ENCODE peak calls at places on chromosomes 2 and 18, in seven cellular contexts. E is neuronal stem cell, N is mesenchymal stem cell, S is mesendoderm, W is IMR-90, G is trophoblast cell, I is H1. V is an unnamed sample.

GRCh38 chr2:147860009-147860408 is 15.2 kb downstream of the ACVR2A start:
- DNase-seq in E (no peak), N (no peak), S (peak; percentile 63), W (no peak), G (no peak), I (no peak), V (peak; percentile 32)

GRCh38 chr18:12442946-12443345 is 35.2 kb downstream of the PRELID3A start:
- DNase-seq in E (no peak), N (peak; percentile 23), S (no peak), W (peak; percentile 75), G (no peak), I (no peak), V (no peak)

GRCh38 chr2:239662413-239663120 is 261.7 kb upstream of the HDAC4 start:
- DNase-seq in E (no peak), N (no peak), S (peak; percentile 13), W (no peak), G (no peak), I (no peak), V (no peak)

GRCh38 chr2:109715302-109715937 is 78.7 kb upstream of the RGPD5 start:
- DNase-seq in E (no peak), N (peak; percentile 40), S (peak; percentile 82), W (no peak), G (no peak), I (no peak), V (peak; percentile 65)

GRCh38 chr2:96111823-96112500 is 4.4 kb downstream of the ADRA2B start:
- DNase-seq in E (no peak), N (no peak), S (no peak), W (no peak), G (no peak), I (no peak), V (no peak)

GRCh38 chr2:28648671-28649395 is 102.8 kb upstream of the PPP1CB start:
- DNase-seq in E (no peak), N (no peak), S (no peak), W (no peak), G (no peak), I (no peak), V (no peak)

GRCh38 chr18:13464432-13465125 is 246.0 kb downstream of the LDLRAD4 start:
- DNase-seq in E (no peak), N (no peak), S (no peak), W (no peak), G (no peak), I (no peak), V (no peak)

GRCh38 chr18:80006726-80007125 is 18.4 kb upstream of the TXNL4A start:
- DNase-seq in E (no peak), N (no peak), S (no peak), W (no peak), G (no peak), I (no peak), V (peak; percentile 61)

GRCh38 chr2:124623560-124623959 is 598.5 kb downstream of the CNTNAP5 start:
- DNase-seq in E (no peak), N (no peak), S (peak; percentile 65), W (no peak), G (no peak), I (no peak), V (no peak)

GRCh38 chr2:79910643-79911042 is 393.9 kb downstream of the LRRTM1 start:
- DNase-seq in E (no peak), N (no peak), S (peak; percentile 34), W (no peak), G (no peak), I (no peak), V (no peak)

GRCh38 chr2:61177727-61178549 is 15.9 kb downstream of the C2orf74 start:
- DNase-seq in E (no peak), N (no peak), S (peak; percentile 74), W (peak; percentile 10), G (peak; percentile 32), I (no peak), V (peak; percentile 51)

GRCh38 chr2:196335238-196335637 is 163.9 kb upstream of the STK17B start:
- DNase-seq in E (no peak), N (peak; percentile 73), S (peak; percentile 94), W (peak; percentile 94), G (peak; percentile 85), I (peak; percentile 27), V (peak; percentile 45)

GRCh38 chr2:91477731-91478672 is 2786.5 kb downstream of the RPIA start:
- DNase-seq in E (peak; percentile 57), N (peak; percentile 27), S (peak; percentile 51), W (no peak), G (peak; percentile 46), I (no peak), V (peak; percentile 27)

GRCh38 chr2:201127570-201127969 is 11.6 kb downstream of the CFLAR start:
- DNase-seq in E (no peak), N (no peak), S (no peak), W (peak; percentile 74), G (no peak), I (no peak), V (no peak)

GRCh38 chr2:20563833-20564232 is 87.1 kb downstream of the HS1BP3 start:
- DNase-seq in E (no peak), N (no peak), S (no peak), W (peak; percentile 83), G (no peak), I (no peak), V (no peak)
- H3K23ac ChIP-seq in E (no peak overlapping the region), N (no peak overlapping the region), S (no peak overlapping the region), W (no peak overlapping the region), G (no peak overlapping the region), I (no peak overlapping the region), V (no peak overlapping the region)

DNA sequence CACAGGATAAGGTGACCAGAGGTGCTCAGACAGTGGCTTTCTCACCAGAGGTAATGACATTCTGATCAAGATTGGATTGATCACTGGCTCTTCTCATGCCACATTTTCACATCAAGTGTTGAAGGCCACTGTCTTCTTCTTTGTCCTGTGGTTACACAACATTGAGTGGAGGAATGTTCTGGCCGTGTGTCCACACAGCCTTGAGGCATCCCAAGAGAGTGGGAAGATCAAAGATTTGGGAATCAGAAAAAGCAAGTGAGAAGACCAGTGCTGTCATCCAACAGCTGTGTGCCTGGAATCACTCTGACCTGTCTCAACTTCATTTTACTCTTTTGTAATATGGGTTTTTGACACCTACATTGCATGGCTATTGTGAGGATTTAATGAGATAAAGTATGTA is 67.4 kb downstream of the IL1R2 start:
- DNase-seq in E (no peak), N (no peak), S (no peak), W (no peak), G (peak; percentile 49), I (no peak), V (no peak)
- H3K27ac ChIP-seq in E (no peak overlapping the region), N (no peak overlapping the region), S (no peak overlapping the region), W (no peak overlapping the region), G (no peak overlapping the region), I (no peak overlapping the region), V (no peak overlapping the region)

GRCh38 chr2:66532972-66533868 is 98.3 kb downstream of the MEIS1 start:
- DNase-seq in E (no peak), N (no peak), S (no peak), W (no peak), G (no peak), I (no peak), V (no peak)

GRCh38 chr2:66526171-66526570 is 91.2 kb downstream of the MEIS1 start:
- DNase-seq in E (no peak), N (peak; percentile 31), S (no peak), W (no peak), G (no peak), I (no peak), V (no peak)

GRCh38 chr2:66531156-66531555 is 96.2 kb downstream of the MEIS1 start:
- DNase-seq in E (no peak), N (peak; percentile 61), S (no peak), W (peak; percentile 76), G (no peak), I (no peak), V (no peak)

GRCh38 chr2:66525609-66526008 is 90.7 kb downstream of the MEIS1 start:
- DNase-seq in E (no peak), N (no peak), S (no peak), W (no peak), G (no peak), I (no peak), V (no peak)

GRCh38 chr2:66528974-66529724 is 94.2 kb downstream of the MEIS1 start:
- DNase-seq in E (no peak), N (no peak), S (no peak), W (no peak), G (no peak), I (no peak), V (no peak)
- H3K18ac ChIP-seq in E (no peak overlapping the region), N (no peak overlapping the region), S (no peak overlapping the region), W (no peak overlapping the region), G (no peak overlapping the region), I (no peak overlapping the region), V (no peak overlapping the region)

DNA sequence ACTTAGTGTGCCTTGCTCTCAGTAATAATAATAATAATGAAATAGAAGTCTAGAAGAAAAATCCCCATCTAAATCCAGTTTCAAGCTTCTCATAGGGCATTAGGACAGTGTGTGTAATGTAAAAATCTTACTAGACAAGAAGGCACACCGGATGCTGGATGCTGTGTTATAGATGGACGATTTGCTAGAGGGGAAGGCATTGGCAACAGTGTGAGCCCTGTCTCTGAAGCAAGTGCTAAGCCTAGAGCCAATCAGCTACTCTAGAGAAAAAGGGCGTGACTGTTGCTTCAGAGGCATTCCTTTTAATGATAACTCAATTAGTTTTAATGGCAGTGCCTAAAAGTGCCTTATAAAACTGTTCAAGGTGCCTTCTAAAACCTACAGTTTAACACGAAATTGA is 344.8 kb downstream of the TDRD15 start:
- DNase-seq in E (no peak), N (no peak), S (no peak), W (no peak), G (no peak), I (no peak), V (no peak)
- H3K23ac ChIP-seq in E (no peak overlapping the region), N (no peak overlapping the region), S (no peak overlapping the region), W (peak overlapping the region; percentile 18), G (no peak overlapping the region), I (no peak overlapping the region), V (no peak overlapping the region)

DNA sequence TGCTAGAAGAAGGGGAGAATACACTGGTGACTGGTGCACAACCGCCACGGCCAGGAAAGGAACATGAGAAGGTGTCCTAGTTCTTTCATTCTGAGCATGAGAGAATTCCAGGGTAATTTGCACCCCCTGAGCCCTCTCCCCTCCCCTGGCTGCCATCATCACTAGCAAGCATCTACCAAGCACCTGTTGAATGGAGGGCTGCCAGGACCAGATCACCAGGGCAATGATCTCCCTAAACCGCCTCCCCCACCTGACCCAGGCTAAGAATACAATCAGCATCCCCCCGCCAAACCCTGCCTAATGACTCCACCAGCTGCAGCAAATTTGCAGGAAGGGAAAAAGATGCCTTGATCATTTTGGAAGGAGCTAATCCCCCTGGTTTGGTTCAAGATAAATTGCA is 100.2 kb downstream of the STPG4 start:
- DNase-seq in E (no peak), N (no peak), S (no peak), W (no peak), G (no peak), I (no peak), V (no peak)
- H3K27ac ChIP-seq in E (no peak overlapping the region), N (no peak overlapping the region), S (no peak overlapping the region), W (no peak overlapping the region), G (no peak overlapping the region), I (no peak overlapping the region), V (no peak overlapping the region)

GRCh38 chr18:57372444-57372843 is 20.1 kb downstream of the ST8SIA3 start:
- DNase-seq in E (no peak), N (no peak), S (no peak), W (no peak), G (no peak), I (no peak), V (no peak)
- H3K18ac ChIP-seq in E (no peak overlapping the region), N (no peak overlapping the region), S (no peak overlapping the region), W (no peak overlapping the region), G (no peak overlapping the region), I (no peak overlapping the region), V (no peak overlapping the region)